ENCODE peak calls at places on chromosomes 11 and 22, in nine cellular contexts. B, G, J, W, R, E, I, A and D are unnamed samples.

GRCh38 chr22:46084943-46085830 is 65.1 kb upstream of the PPARA start:
- DNase-seq in W (peak; percentile 73), I (no peak), A (peak; percentile 95), G (peak; percentile 88), B (no peak), E (no peak), R (no peak), J (no peak), D (peak; percentile 84)

GRCh38 chr22:50084570-50084969 is 656 bp downstream of the MLC1 start:
- DNase-seq in B (no peak), G (no peak), R (no peak), I (no peak), J (no peak), A (no peak), W (no peak), E (no peak), D (no peak)

GRCh38 chr11:95398437-95399112 is 167.6 kb upstream of the SESN3 start:
- DNase-seq in J (no peak), W (no peak), E (no peak), I (no peak), A (no peak), B (no peak), R (no peak), G (no peak), D (no peak)

GRCh38 chr11:92596596-92597317 is 372.1 kb downstream of the FAT3 start:
- DNase-seq in B (no peak), A (no peak), W (no peak), J (no peak), E (no peak), R (no peak), I (no peak), G (peak; percentile 24), D (no peak)

GRCh38 chr11:120546312-120547205 is 35.0 kb downstream of the GRIK4 start:
- DNase-seq in I (no peak), B (peak; percentile 54), W (peak; percentile 61), J (peak; percentile 74), A (no peak), G (peak; percentile 98), R (no peak), E (no peak), D (no peak)

GRCh38 chr22:23020659-23021293 is 49.5 kb upstream of the GNAZ start:
- DNase-seq in G (no peak), I (no peak), J (no peak), W (no peak), R (no peak), B (no peak), E (no peak), A (no peak), D (no peak)

GRCh38 chr22:20843501-20843900 is 15.1 kb downstream of the PI4KA start:
- DNase-seq in R (no peak), E (no peak), I (no peak), B (no peak), W (no peak), G (no peak), J (no peak), A (no peak), D (no peak)

GRCh38 chr11:27532652-27533325 is 26.2 kb upstream of the LIN7C start:
- DNase-seq in J (no peak), W (no peak), I (no peak), E (no peak), R (no peak), B (no peak), G (no peak), A (no peak), D (no peak)

GRCh38 chr22:25774575-25775026 is 32.6 kb downstream of the MYO18B start:
- DNase-seq in E (no peak), I (no peak), A (no peak), J (no peak), B (peak; percentile 74), G (no peak), R (no peak), W (no peak), D (no peak)

GRCh38 chr11:62595124-62595523 is 3.8 kb upstream of the TUT1 start:
- DNase-seq in R (no peak), W (no peak), G (no peak), I (no peak), A (no peak), E (no peak), J (no peak), B (no peak), D (no peak)

GRCh38 chr11:67699521-67699920 is 25.1 kb upstream of the ALDH3B2 start:
- DNase-seq in A (no peak), W (no peak), J (no peak), R (no peak), E (no peak), G (no peak), B (no peak), I (no peak), D (no peak)

GRCh38 chr11:61771195-61771894 is 18.9 kb downstream of the MYRF start:
- DNase-seq in E (no peak), A (no peak), W (no peak), B (no peak), R (no peak), I (no peak), J (no peak), G (no peak), D (no peak)

GRCh38 chr22:19579113-19579811 is 55.1 kb upstream of the CLDN5 start:
- DNase-seq in B (no peak), E (no peak), R (no peak), G (no peak), J (no peak), A (no peak), I (no peak), W (no peak), D (no peak)

GRCh38 chr11:38014405-38014804 is 1416.4 kb upstream of the RAG2 start:
- DNase-seq in A (no peak), G (peak; percentile 75), W (no peak), E (no peak), J (no peak), R (no peak), B (no peak), I (no peak), D (no peak)